ENCODE peak calls at places on chromosomes 3 and 15, in ten cellular contexts. T is CD8-positive, alpha-beta T cell; A is astrocyte of the cerebellum; D is H7; B is uterus; K is activated CD4-positive, alpha-beta T cell treated with anti-CD3 and anti-CD28 coated beads for 1 hour; F is activated B cell treated with CpG ODN at 0.5 μM for 24 hours; L is mammary epithelial cell; W is occipital lobe; H is cardiac fibroblast. P is an unnamed sample.

GRCh38 chr3:62036726-62037125 is 336.6 kb downstream of the FEZF2 start:
- DNase-seq in H (no peak), W (no peak), A (no peak), T (no peak), B (no peak), K (no peak), D (no peak), L (no peak), F (no peak), P (no peak)

GRCh38 chr15:39188314-39188713 is 392.6 kb upstream of the THBS1 start:
- DNase-seq in A (no peak), L (no peak), D (no peak), B (no peak), K (no peak), T (no peak), F (no peak), H (no peak), W (no peak), P (no peak)

GRCh38 chr3:192901435-192901834 is 16.2 kb downstream of the MB21D2 start:
- DNase-seq in K (no peak), A (peak), D (no peak), B (no peak), H (peak), W (no peak), L (peak), F (no peak), T (no peak), P (peak)

GRCh38 chr15:90886291-90886614 is 1.9 kb downstream of the FES start:
- DNase-seq in H (no peak), B (no peak), L (no peak), K (no peak), W (no peak), A (no peak), D (no peak), T (no peak), F (no peak), P (no peak)

GRCh38 chr3:195241592-195242355 is 29.2 kb downstream of the XXYLT1 start:
- DNase-seq in F (no peak), H (peak), B (peak), L (no peak), A (no peak), D (no peak), W (no peak), T (peak), K (no peak), P (no peak)

GRCh38 chr3:12400795-12401194 is 83.5 kb upstream of the TSEN2 start:
- DNase-seq in H (peak), F (no peak), B (no peak), A (peak), T (no peak), W (no peak), K (no peak), D (no peak), L (peak), P (peak)

GRCh38 chr3:40191850-40192448 is 117.6 kb upstream of the EIF1B start:
- DNase-seq in K (peak), W (no peak), F (peak), T (peak), D (peak), A (peak), H (peak), B (peak), L (peak), P (no peak)

GRCh38 chr15:38878946-38879345 is 314.3 kb upstream of the RASGRP1 start:
- DNase-seq in A (no peak), W (no peak), L (no peak), B (no peak), D (no peak), F (no peak), T (no peak), K (no peak), H (no peak), P (no peak)

GRCh38 chr3:46632792-46633191 is 20.5 kb downstream of the FAM240A start:
- DNase-seq in A (no peak), B (no peak), W (no peak), L (no peak), H (peak), D (no peak), T (no peak), K (no peak), F (no peak), P (no peak)

GRCh38 chr15:26887926-26888666 is 21.2 kb downstream of the GABRA5 start:
- DNase-seq in K (no peak), F (no peak), T (no peak), B (no peak), L (no peak), W (no peak), D (no peak), H (no peak), A (no peak), P (no peak)

GRCh38 chr3:167437428-167438139 is 36.3 kb downstream of the SERPINI2 start:
- DNase-seq in F (no peak), A (no peak), K (no peak), W (no peak), T (no peak), H (no peak), B (no peak), L (no peak), D (no peak), P (no peak)

GRCh38 chr3:119322021-119322522 is 27.9 kb downstream of the ARHGAP31 start:
- DNase-seq in K (no peak), T (no peak), D (no peak), F (no peak), L (peak), B (no peak), A (no peak), H (peak), W (no peak), P (no peak)

GRCh38 chr3:196662033-196662432 is 22.5 kb downstream of the NRROS start:
- DNase-seq in F (no peak), H (no peak), W (no peak), B (no peak), T (no peak), K (no peak), L (no peak), D (no peak), A (no peak), P (no peak)

GRCh38 chr15:63856711-63857458 is 23.1 kb upstream of the HERC1 start:
- DNase-seq in A (no peak), T (no peak), D (no peak), B (no peak), H (peak), F (no peak), W (no peak), K (no peak), L (peak), P (peak)

GRCh38 chr15:85289677-85290365 is 90.6 kb upstream of the AKAP13 start:
- DNase-seq in L (peak), A (no peak), K (no peak), H (peak), W (no peak), F (no peak), B (no peak), D (peak), T (no peak), P (peak)

GRCh38 chr3:139654637-139655365 is 23.0 kb downstream of the NMNAT3 start:
- DNase-seq in F (no peak), D (no peak), L (peak), W (no peak), K (no peak), T (no peak), A (no peak), H (no peak), B (no peak), P (no peak)